ENCODE peak calls at places on chromosomes 11 and 22, in eight cellular contexts. R, P, X, I, W, V, C and K are unnamed samples.

GRCh38 chr11:64036081-64037026 is 623 bp downstream of the FLRT1 start:
- DNase-seq in R (no peak), P (no peak), X (no peak), I (no peak), W (peak; percentile 71), V (peak; percentile 65), C (no peak), K (no peak)

GRCh38 chr11:12439615-12440014 is 62.2 kb downstream of the PARVA start:
- DNase-seq in R (no peak), P (no peak), X (no peak), I (no peak), W (no peak), V (no peak), C (no peak), K (no peak)

GRCh38 chr11:34643846-34644245 is 23.0 kb downstream of the EHF start:
- DNase-seq in R (no peak), P (no peak), X (no peak), I (no peak), W (no peak), V (no peak), C (no peak), K (no peak)

GRCh38 chr11:46360878-46361277 is 13.6 kb downstream of the DGKZ start:
- DNase-seq in R (no peak), P (no peak), X (no peak), I (no peak), W (no peak), V (no peak), C (no peak), K (no peak)

GRCh38 chr11:299951-300735 is 817 bp upstream of the IFITM5 start:
- DNase-seq in R (no peak), P (peak; percentile 81), X (no peak), I (peak; percentile 43), W (no peak), V (peak; percentile 37), C (no peak), K (no peak)

GRCh38 chr22:28116261-28116673 is 197.2 kb upstream of the PITPNB start:
- DNase-seq in R (peak; percentile 61), P (no peak), X (no peak), I (peak; percentile 55), W (no peak), V (peak; percentile 59), C (no peak), K (no peak)

GRCh38 chr11:29135504-29135903 is 881.3 kb downstream of the KCNA4 start:
- DNase-seq in R (no peak), P (no peak), X (no peak), I (no peak), W (no peak), V (no peak), C (no peak), K (no peak)

GRCh38 chr11:28401446-28401845 is 293.3 kb downstream of the METTL15 start:
- DNase-seq in R (no peak), P (no peak), X (no peak), I (no peak), W (no peak), V (no peak), C (no peak), K (no peak)

GRCh38 chr22:48100685-48101417 is 1338.4 kb downstream of the TBC1D22A start:
- DNase-seq in R (no peak), P (no peak), X (no peak), I (no peak), W (no peak), V (no peak), C (peak; percentile 42), K (no peak)

GRCh38 chr22:24894998-24895397 is 51.5 kb downstream of the LHFPL7 start:
- DNase-seq in R (peak; percentile 9), P (peak; percentile 89), X (peak; percentile 18), I (peak; percentile 86), W (no peak), V (peak; percentile 87), C (no peak), K (no peak)

GRCh38 chr11:118715837-118716260 is 36.4 kb upstream of the TREH start:
- DNase-seq in R (no peak), P (no peak), X (no peak), I (no peak), W (no peak), V (no peak), C (no peak), K (no peak)

GRCh38 chr22:16845465-16845864 is 20.3 kb upstream of the XKR3 start:
- DNase-seq in R (no peak), P (no peak), X (no peak), I (no peak), W (no peak), V (no peak), C (no peak), K (no peak)

GRCh38 chr22:39363751-39364484 is 14.1 kb downstream of the SYNGR1 start:
- DNase-seq in R (no peak), P (no peak), X (no peak), I (no peak), W (no peak), V (no peak), C (no peak), K (no peak)

GRCh38 chr22:38734203-38735100 is 21.3 kb downstream of the SUN2 start:
- DNase-seq in R (no peak), P (peak; percentile 60), X (no peak), I (peak; percentile 26), W (no peak), V (peak; percentile 20), C (no peak), K (no peak)

GRCh38 chr11:62925745-62926668 is 4.8 kb upstream of the CHRM1 start:
- DNase-seq in R (no peak), P (peak; percentile 77), X (no peak), I (no peak), W (peak; percentile 15), V (no peak), C (no peak), K (no peak)

GRCh38 chr11:20158597-20159257 is 1.5 kb downstream of the DBX1 start:
- DNase-seq in R (no peak), P (peak; percentile 75), X (no peak), I (peak; percentile 59), W (peak; percentile 54), V (peak; percentile 71), C (no peak), K (no peak)